ENCODE peak calls at places on chromosomes 13 and 19, in seven cellular contexts. B, T, F, Z, C, S and N are unnamed samples.

GRCh38 chr19:10431943-10432735 is 11.8 kb downstream of the PDE4A start:
- DNase-seq in T (peak), S (peak), B (no peak), Z (peak), C (peak), F (no peak), N (peak)

GRCh38 chr19:39424934-39425333 is 10.8 kb downstream of the RPS16 start:
- DNase-seq in T (no peak), F (no peak), C (no peak), S (no peak), Z (no peak), B (no peak), N (no peak)

GRCh38 chr19:40610396-40611064 is 9.4 kb downstream of the LTBP4 start:
- DNase-seq in C (peak), B (no peak), F (no peak), S (no peak), Z (peak), T (peak), N (peak)

GRCh38 chr19:19558636-19559035 is 20.6 kb downstream of the CILP2 start:
- DNase-seq in F (no peak), Z (no peak), T (no peak), B (no peak), C (no peak), S (no peak), N (no peak)

GRCh38 chr19:38417544-38418506 is 8.2 kb downstream of the RASGRP4 start:
- DNase-seq in Z (peak), C (peak), T (peak), S (no peak), F (no peak), B (no peak), N (peak)

GRCh38 chr13:101706651-101707050 is 254.2 kb downstream of the ITGBL1 start:
- DNase-seq in C (no peak), S (peak), Z (peak), T (no peak), F (no peak), B (peak), N (no peak)

GRCh38 chr13:51034906-51035305 is 76.2 kb downstream of the C13orf42 start:
- DNase-seq in Z (no peak), F (no peak), B (no peak), T (no peak), S (peak), C (no peak), N (no peak)

GRCh38 chr13:101623469-101624209 is 171.2 kb downstream of the ITGBL1 start:
- DNase-seq in Z (no peak), T (no peak), B (peak), S (peak), C (no peak), F (no peak), N (no peak)

GRCh38 chr19:397321-397720 is 11.6 kb downstream of the C2CD4C start:
- DNase-seq in S (no peak), B (no peak), C (peak), Z (peak), F (no peak), T (no peak), N (no peak)

GRCh38 chr19:4238831-4239230 is 8.0 kb upstream of the YJU2 start:
- DNase-seq in T (no peak), S (no peak), B (no peak), Z (no peak), F (no peak), C (no peak), N (no peak)

DNA sequence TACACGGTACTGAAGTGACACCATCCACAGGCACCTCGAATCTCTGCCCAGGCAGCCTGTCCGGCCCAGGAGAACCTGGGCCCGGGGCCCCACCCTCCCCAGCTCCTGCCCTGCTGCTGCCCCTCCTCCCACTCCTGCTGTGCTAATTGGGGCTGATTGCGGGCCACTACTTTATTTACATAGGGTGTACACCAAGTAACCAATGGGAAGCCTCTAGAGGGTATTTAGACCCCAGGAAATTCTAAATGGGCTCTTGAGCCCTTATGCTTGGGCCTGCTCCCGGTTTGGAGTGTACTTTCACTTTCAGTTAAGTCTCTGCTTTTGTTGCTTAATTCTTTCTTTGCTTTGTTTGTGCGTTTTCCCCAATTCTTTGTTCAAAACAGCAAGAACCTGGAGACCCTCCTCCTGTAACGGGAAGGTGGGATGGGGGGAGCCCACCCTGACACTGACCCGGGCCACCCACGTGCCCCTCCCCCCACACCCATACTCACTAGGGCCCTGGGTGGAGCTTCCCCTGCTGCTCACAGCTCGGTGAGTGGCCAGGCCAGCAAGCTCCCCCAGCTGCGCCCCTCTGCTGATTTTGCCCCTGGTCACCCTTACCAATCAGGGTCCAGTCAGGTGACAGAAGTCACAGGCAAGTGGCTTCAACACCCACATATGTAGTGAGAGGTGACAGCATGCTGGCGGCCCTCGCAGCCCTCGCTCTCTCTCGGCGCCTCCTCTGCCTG is 9.4 kb downstream of the SCGB2B2 start:
- DNase-seq in F (no peak), Z (no peak), T (no peak), B (peak), S (peak), C (no peak), N (no peak)
- H3K4me3 ChIP-seq in F (peak), Z (no peak), T (peak), B (peak), S (peak), C (no peak), N (peak)

GRCh38 chr19:1648156-1648925 is 4.1 kb downstream of the TCF3 start:
- DNase-seq in F (no peak), T (peak), Z (no peak), B (no peak), C (no peak), S (no peak), N (no peak)

GRCh38 chr19:1651061-1651547 is 1.3 kb downstream of the TCF3 start:
- DNase-seq in B (peak), Z (peak), S (peak), C (peak), T (peak), F (no peak), N (no peak)

GRCh38 chr19:1650627-1651009 is 1.8 kb downstream of the TCF3 start:
- DNase-seq in S (peak), F (no peak), C (no peak), B (peak), T (no peak), Z (peak), N (no peak)

GRCh38 chr19:1648926-1649541 is 3.4 kb downstream of the TCF3 start:
- DNase-seq in B (no peak), C (peak), F (no peak), S (no peak), T (peak), Z (no peak), N (no peak)

GRCh38 chr19:1649706-1650626 is 2.4 kb downstream of the TCF3 start:
- DNase-seq in B (no peak), Z (no peak), S (no peak), F (no peak), T (peak), C (peak), N (no peak)
- H3K4me3 ChIP-seq in B (peak), Z (no peak), S (peak), F (peak), T (no peak), C (no peak), N (peak)

GRCh38 chr19:54955356-54955755 is 8.0 kb upstream of the NLRP7 start:
- DNase-seq in C (no peak), T (no peak), S (no peak), B (no peak), Z (no peak), F (no peak), N (no peak)

GRCh38 chr19:54959840-54960239 is 6.3 kb upstream of the NLRP2 start:
- DNase-seq in T (no peak), Z (no peak), F (no peak), C (no peak), S (no peak), B (no peak), N (no peak)
- H3K4me3 ChIP-seq in T (no peak), Z (no peak), F (no peak), C (no peak), S (no peak), B (no peak), N (no peak)

GRCh38 chr19:2827840-2828489 is 8.3 kb downstream of the ZNF554 start:
- DNase-seq in S (no peak), Z (no peak), T (no peak), F (no peak), C (no peak), B (no peak), N (no peak)
- H3K4me3 ChIP-seq in S (no peak), Z (no peak), T (no peak), F (no peak), C (no peak), B (no peak), N (no peak)

GRCh38 chr13:113043001-113043630 is 62.5 kb upstream of the F7 start:
- DNase-seq in C (peak), T (no peak), B (no peak), S (no peak), F (peak), Z (peak), N (no peak)

GRCh38 chr13:113045214-113046007 is 60.2 kb upstream of the F7 start:
- DNase-seq in F (peak), T (peak), B (no peak), C (peak), Z (peak), S (no peak), N (peak)

GRCh38 chr13:113046066-113046882 is 59.3 kb upstream of the F7 start:
- DNase-seq in Z (peak), T (no peak), S (no peak), B (no peak), F (no peak), C (peak), N (no peak)

GRCh38 chr13:113043931-113044330 is 61.7 kb upstream of the F7 start:
- DNase-seq in B (no peak), T (no peak), Z (no peak), S (no peak), C (peak), F (no peak), N (no peak)

DNA sequence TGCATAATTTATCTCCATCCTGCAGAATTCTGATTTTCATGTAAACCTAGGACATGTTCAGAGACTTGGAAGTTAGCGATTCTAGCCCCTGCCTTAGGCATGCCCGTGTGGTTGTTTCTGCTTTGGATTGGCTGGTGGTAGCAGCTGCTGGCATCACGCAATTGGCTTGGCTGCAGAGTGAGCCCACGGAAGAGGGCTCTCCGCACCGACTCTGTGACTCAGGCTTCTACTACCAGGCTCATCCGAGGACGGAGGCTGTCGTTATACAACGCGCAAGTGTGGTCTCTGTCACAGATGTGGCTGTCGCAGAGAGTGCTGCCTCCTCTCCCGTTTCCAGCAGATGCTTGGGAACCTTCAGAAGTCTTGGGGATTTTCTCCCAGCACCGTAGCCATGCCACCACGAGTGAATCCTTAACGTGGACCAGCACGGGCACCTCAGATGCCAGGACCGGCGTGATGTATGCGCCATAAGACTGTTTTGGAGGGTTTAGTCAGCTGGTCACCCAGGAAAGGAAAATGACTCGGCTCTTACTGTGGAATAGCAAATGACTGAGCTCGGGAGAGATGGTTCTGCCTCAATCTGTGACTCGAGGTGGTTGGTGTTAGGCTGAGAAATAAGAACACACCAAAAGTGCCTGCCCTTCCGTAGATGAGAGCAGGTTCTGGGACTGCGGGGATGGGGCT is 61.0 kb upstream of the F7 start:
- DNase-seq in S (no peak), C (peak), T (peak), B (no peak), Z (peak), F (peak), N (no peak)
- H3K4me3 ChIP-seq in S (no peak), C (no peak), T (no peak), B (no peak), Z (no peak), F (peak), N (no peak)

GRCh38 chr13:45415112-45415511 is 3.1 kb downstream of the SLC25A30 start:
- DNase-seq in Z (no peak), B (no peak), C (no peak), T (no peak), F (no peak), S (no peak), N (no peak)
- H3K4me3 ChIP-seq in Z (peak), B (peak), C (no peak), T (no peak), F (peak), S (peak), N (peak)